ENCODE peak calls at places on chromosomes 12 and 14, in nine cellular contexts. T, A, H, F, C, G, W, U and M are unnamed samples.

GRCh38 chr12:113747048-113747447 is 219.1 kb downstream of the RBM19 start:
- DNase-seq in T (no peak), A (no peak), H (no peak), F (no peak), C (no peak), G (no peak), W (no peak), U (no peak), M (no peak)

GRCh38 chr14:59832663-59833294 is 37.8 kb downstream of the RTN1 start:
- DNase-seq in T (no peak), A (no peak), H (no peak), F (no peak), C (no peak), G (no peak), W (no peak), U (no peak), M (no peak)

GRCh38 chr14:59187802-59188460 is 536 bp upstream of the DAAM1 start:
- DNase-seq in T (no peak), A (peak; percentile 60), H (no peak), F (peak; percentile 32), C (no peak), G (no peak), W (peak; percentile 3), U (no peak), M (peak; percentile 9)

GRCh38 chr14:32217301-32217700 is 14.2 kb upstream of the RNU6-8 start:
- DNase-seq in T (no peak), A (no peak), H (no peak), F (no peak), C (no peak), G (no peak), W (no peak), U (no peak), M (no peak)

GRCh38 chr12:63706336-63706735 is 38.0 kb upstream of the DPY19L2 start:
- DNase-seq in T (no peak), A (no peak), H (no peak), F (no peak), C (no peak), G (no peak), W (no peak), U (no peak), M (no peak)

GRCh38 chr12:26054383-26054782 is 70.5 kb downstream of the BHLHE41 start:
- DNase-seq in T (no peak), A (no peak), H (no peak), F (no peak), C (no peak), G (no peak), W (no peak), U (no peak), M (no peak)

GRCh38 chr12:58893421-58893986 is 26.8 kb downstream of the LRIG3 start:
- DNase-seq in T (no peak), A (no peak), H (no peak), F (no peak), C (no peak), G (no peak), W (no peak), U (no peak), M (no peak)

GRCh38 chr12:19388131-19388549 is 51.2 kb upstream of the AEBP2 start:
- DNase-seq in T (no peak), A (no peak), H (no peak), F (no peak), C (no peak), G (peak; percentile 35), W (no peak), U (no peak), M (no peak)

GRCh38 chr14:105337966-105338365 is 23.4 kb downstream of the PACS2 start:
- DNase-seq in T (no peak), A (peak; percentile 83), H (no peak), F (no peak), C (peak; percentile 28), G (no peak), W (no peak), U (no peak), M (no peak)

GRCh38 chr14:104545151-104545931 is 34.2 kb upstream of the C14orf180 start:
- DNase-seq in T (no peak), A (peak; percentile 26), H (no peak), F (no peak), C (no peak), G (no peak), W (no peak), U (no peak), M (no peak)

GRCh38 chr12:89648211-89648930 is 60.3 kb downstream of the ATP2B1 start:
- DNase-seq in T (no peak), A (no peak), H (no peak), F (no peak), C (no peak), G (peak; percentile 57), W (peak; percentile 16), U (no peak), M (no peak)

GRCh38 chr12:122126713-122127597 is 47.1 kb downstream of the IL31 start:
- DNase-seq in T (no peak), A (peak; percentile 60), H (no peak), F (no peak), C (no peak), G (peak; percentile 24), W (no peak), U (no peak), M (no peak)

GRCh38 chr14:52391866-52392600 is 77.9 kb downstream of the PTGER2 start:
- DNase-seq in T (peak; percentile 40), A (no peak), H (no peak), F (no peak), C (no peak), G (peak; percentile 88), W (no peak), U (no peak), M (peak; percentile 27)

GRCh38 chr14:41071351-41071750 is 535.3 kb upstream of the LRFN5 start:
- DNase-seq in T (no peak), A (no peak), H (no peak), F (no peak), C (no peak), G (no peak), W (no peak), U (no peak), M (no peak)

GRCh38 chr12:132764231-132764630 is 2.6 kb upstream of the ANKLE2 start:
- DNase-seq in T (no peak), A (peak; percentile 19), H (no peak), F (no peak), C (no peak), G (no peak), W (no peak), U (no peak), M (no peak)

GRCh38 chr14:20516921-20517320 is 11.6 kb downstream of the RNASE10 start:
- DNase-seq in T (no peak), A (no peak), H (no peak), F (no peak), C (no peak), G (peak; percentile 70), W (peak; percentile 33), U (no peak), M (peak; percentile 32)

GRCh38 chr12:122028601-122029560 is 7.2 kb downstream of the BCL7A start:
- DNase-seq in T (no peak), A (no peak), H (no peak), F (peak; percentile 18), C (peak; percentile 67), G (no peak), W (no peak), U (peak; percentile 36), M (no peak)

GRCh38 chr12:54977155-54977554 is 7.4 kb downstream of the TESPA1 start:
- DNase-seq in T (no peak), A (no peak), H (no peak), F (no peak), C (no peak), G (peak; percentile 44), W (peak; percentile 35), U (no peak), M (peak; percentile 63)

GRCh38 chr12:92002673-92003382 is 142.8 kb downstream of the BTG1 start:
- DNase-seq in T (no peak), A (no peak), H (no peak), F (peak; percentile 18), C (no peak), G (peak; percentile 65), W (no peak), U (no peak), M (no peak)

GRCh38 chr14:104388011-104388521 is 191.5 kb upstream of the C14orf180 start:
- DNase-seq in T (no peak), A (no peak), H (no peak), F (no peak), C (no peak), G (no peak), W (no peak), U (no peak), M (no peak)

GRCh38 chr12:22702690-22703089 is 77.7 kb downstream of the ETNK1 start:
- DNase-seq in T (no peak), A (no peak), H (no peak), F (no peak), C (no peak), G (peak; percentile 27), W (no peak), U (no peak), M (no peak)

GRCh38 chr12:92297932-92298681 is 152.5 kb upstream of the BTG1 start:
- DNase-seq in T (no peak), A (no peak), H (no peak), F (peak; percentile 19), C (no peak), G (peak; percentile 85), W (no peak), U (no peak), M (no peak)

GRCh38 chr12:100675432-100675831 is 101.9 kb downstream of the GAS2L3 start:
- DNase-seq in T (peak; percentile 70), A (no peak), H (no peak), F (peak; percentile 29), C (no peak), G (no peak), W (no peak), U (no peak), M (no peak)

GRCh38 chr14:30655658-30656057 is 33.5 kb downstream of the SCFD1 start:
- DNase-seq in T (no peak), A (no peak), H (no peak), F (no peak), C (no peak), G (no peak), W (no peak), U (no peak), M (no peak)

GRCh38 chr14:93980464-93981201 is 4.3 kb upstream of the ASB2 start:
- DNase-seq in T (no peak), A (peak; percentile 91), H (no peak), F (no peak), C (no peak), G (no peak), W (no peak), U (no peak), M (no peak)

GRCh38 chr12:1201886-1202285 is 210.9 kb downstream of the ERC1 start:
- DNase-seq in T (no peak), A (no peak), H (no peak), F (no peak), C (no peak), G (no peak), W (no peak), U (no peak), M (peak; percentile 59)